ENCODE peak calls at places on chromosomes 13 and 19, in seven cellular contexts. S is uterus, K is ascending aorta, J is Peyer's patch, Q is right cardiac atrium, O is OCI-LY7, M is tibial nerve. U is an unnamed sample. For H3K4me1, the result is how much of the 10 kb centered on the place peaks cover.

GRCh38 chr19:54142166-54142780 is 4.7 kb downstream of the CNOT3 start:
- DNase-seq in O (no peak), J (no peak), M (no peak), Q (no peak), S (no peak), K (no peak), U (no peak)

GRCh38 chr13:32031025-32031814 is at the start of gene FRY:
- DNase-seq in S (peak), Q (peak), O (peak), K (peak), J (peak), M (peak), U (peak)

GRCh38 chr19:41883463-41883820 is 458 bp downstream of the ARHGEF1 start:
- DNase-seq in K (no peak), O (no peak), Q (no peak), M (no peak), J (no peak), S (no peak), U (no peak)

GRCh38 chr13:43546260-43546659 is 240.5 kb downstream of the ENOX1 start:
- DNase-seq in K (no peak), J (no peak), S (peak), M (no peak), Q (peak), O (no peak), U (peak)

GRCh38 chr19:32233885-32234284 is 111.5 kb upstream of the ZNF507 start:
- DNase-seq in S (no peak), K (no peak), Q (no peak), J (no peak), M (no peak), O (no peak), U (no peak)

GRCh38 chr13:91017669-91018053 is 329.8 kb upstream of the MIR17HG start:
- DNase-seq in Q (peak), S (no peak), M (no peak), K (no peak), O (no peak), J (no peak), U (no peak)

GRCh38 chr13:34577051-34577450 is 365.0 kb upstream of the NBEA start:
- DNase-seq in O (no peak), Q (no peak), J (no peak), S (no peak), M (no peak), K (no peak), U (peak)

GRCh38 chr19:5024282-5024681 is 55.4 kb downstream of the KDM4B start:
- DNase-seq in M (no peak), J (no peak), S (no peak), Q (peak), K (no peak), O (no peak), U (no peak)

GRCh38 chr19:14536926-14537692 is 7.7 kb downstream of the TECR start:
- DNase-seq in K (no peak), J (peak), M (no peak), S (peak), O (peak), Q (peak), U (peak)

GRCh38 chr19:16366056-16366432 is 41.4 kb downstream of the KLF2 start:
- DNase-seq in S (no peak), Q (peak), J (no peak), O (no peak), K (no peak), M (no peak), U (no peak)

GRCh38 chr13:59478908-59479307 is 684.8 kb downstream of the DIAPH3 start:
- DNase-seq in S (no peak), O (no peak), K (no peak), M (no peak), Q (no peak), J (no peak), U (no peak)

GRCh38 chr13:94798738-94799137 is 86.4 kb upstream of the SOX21 start:
- DNase-seq in O (no peak), K (no peak), Q (no peak), J (no peak), S (no peak), M (no peak), U (no peak)

GRCh38 chr13:40692946-40693345 is 26.5 kb upstream of the FOXO1 start:
- DNase-seq in O (no peak), S (no peak), J (no peak), K (no peak), Q (no peak), M (no peak), U (no peak)

GRCh38 chr19:11538232-11539036 is at the start of gene CNN1:
- DNase-seq in O (no peak), J (no peak), K (peak), Q (peak), S (peak), M (peak), U (no peak)

GRCh38 chr13:95275322-95276118 is 25.7 kb downstream of the ABCC4 start:
- DNase-seq in O (no peak), S (no peak), Q (no peak), K (no peak), J (no peak), M (no peak), U (no peak)

GRCh38 chr13:78602561-78603239 is 652 bp downstream of the POU4F1 start:
- DNase-seq in O (peak), K (no peak), M (no peak), Q (no peak), J (no peak), S (no peak), U (no peak)

GRCh38 chr19:33997690-33998089 is 174.6 kb upstream of the LSM14A start:
- DNase-seq in J (no peak), S (no peak), Q (no peak), O (no peak), K (no peak), M (no peak), U (no peak)

GRCh38 chr13:34864650-34865049 is 77.4 kb upstream of the NBEA start:
- DNase-seq in O (no peak), Q (no peak), K (no peak), M (no peak), S (peak), J (no peak), U (no peak)

GRCh38 chr19:33242129-33242528 is 16.5 kb upstream of the SLC7A10 start:
- DNase-seq in M (no peak), K (no peak), J (no peak), S (no peak), Q (no peak), O (no peak), U (no peak)

GRCh38 chr13:102128216-102128800 is 273.5 kb downstream of the FGF14 start:
- DNase-seq in K (no peak), J (no peak), M (no peak), O (no peak), S (no peak), Q (no peak), U (no peak)

GRCh38 chr13:22592515-22592914 is 588.3 kb upstream of the SGCG start:
- DNase-seq in S (no peak), K (no peak), M (no peak), J (no peak), Q (no peak), O (no peak), U (no peak)

GRCh38 chr19:543912-544608 is at the start of gene GZMM:
- DNase-seq in K (no peak), M (no peak), O (no peak), Q (peak), J (no peak), S (no peak), U (peak)

GRCh38 chr19:6109947-6110346 is 353 bp downstream of the RFX2 start:
- DNase-seq in J (no peak), M (no peak), O (no peak), S (peak), Q (no peak), K (no peak), U (no peak)

GRCh38 chr13:102033719-102034446 is 368.0 kb downstream of the FGF14 start:
- DNase-seq in S (no peak), J (no peak), O (no peak), M (no peak), K (no peak), Q (no peak), U (no peak)

GRCh38 chr13:107373551-107373950 is 805.6 kb upstream of the ARGLU1 start:
- DNase-seq in Q (no peak), O (no peak), K (no peak), S (no peak), M (no peak), J (no peak), U (no peak)

GRCh38 chr13:99984463-99985242 is 3.1 kb downstream of the ZIC2 start:
- DNase-seq in M (no peak), K (no peak), Q (no peak), J (no peak), O (no peak), S (no peak), U (no peak)

GRCh38 chr19:12314553-12314952 is 18.9 kb downstream of the ZNF563 start:
- DNase-seq in Q (no peak), K (no peak), M (no peak), J (no peak), S (no peak), O (no peak), U (no peak)

GRCh38 chr19:51274037-51274370 is 23.1 kb downstream of the SIGLECL1 start:
- DNase-seq in M (no peak), O (no peak), S (no peak), J (no peak), Q (no peak), K (no peak), U (no peak)

GRCh38 chr13:109036091-109036490 is 406.7 kb downstream of the MYO16 start:
- DNase-seq in S (no peak), Q (no peak), J (no peak), M (peak), O (no peak), K (no peak), U (no peak)

GRCh38 chr13:18998389-18998788 is 183.2 kb downstream of the TUBA3C start:
- DNase-seq in M (no peak), K (no peak), S (no peak), Q (no peak), O (no peak), J (no peak), U (no peak)

GRCh38 chr13:26017196-26017921 is 34.5 kb downstream of the SHISA2 start:
- DNase-seq in J (no peak), M (no peak), S (no peak), O (no peak), K (no peak), Q (no peak), U (peak)

GRCh38 chr19:23817519-23817918 is 58.8 kb upstream of the ZNF681 start:
- DNase-seq in J (no peak), M (no peak), O (peak), S (peak), Q (no peak), K (no peak), U (peak)

DNA sequence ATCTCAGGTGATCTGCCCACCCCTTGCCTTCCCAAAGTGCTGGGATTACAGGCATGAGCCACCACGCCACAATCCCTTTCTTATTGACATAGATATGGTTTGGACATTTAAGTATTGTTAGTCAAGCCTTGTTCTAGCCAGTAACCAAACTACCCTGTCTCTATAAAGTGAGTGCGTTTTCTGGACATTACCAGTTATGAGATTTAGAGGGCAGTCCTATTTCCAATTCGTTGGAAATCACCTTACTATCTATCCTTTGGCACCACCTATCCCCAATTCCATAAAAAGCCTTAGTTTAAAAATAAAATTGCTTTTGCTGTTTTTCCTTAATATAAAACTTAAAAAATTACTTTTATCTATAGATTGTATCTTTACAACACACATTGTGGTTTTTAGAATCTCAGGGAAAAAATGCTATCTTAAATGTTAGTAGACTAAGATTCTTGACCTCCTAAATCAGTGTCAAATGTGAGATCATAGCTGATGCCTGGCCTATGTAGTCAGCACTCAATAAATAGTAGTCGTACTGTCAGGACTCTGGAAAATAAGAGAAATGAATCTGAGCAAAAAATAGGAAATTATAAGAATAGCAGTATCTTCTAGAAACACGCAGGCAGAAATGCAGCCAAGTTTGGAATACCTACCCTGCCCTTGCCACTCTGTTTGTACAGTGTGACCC is 57.0 kb downstream of the NUFIP1 start:
- DNase-seq in O (no peak), S (no peak), J (no peak), K (no peak), M (no peak), Q (no peak), U (no peak)
- H3K27ac ChIP-seq in O (no peak), S (peak), J (no peak), K (peak), M (peak), Q (peak), U (no peak)

GRCh38 chr13:112716841-112717520 is 27.1 kb downstream of the ATP11A start:
- DNase-seq in S (no peak), M (no peak), Q (no peak), J (peak), K (no peak), O (no peak), U (no peak)

GRCh38 chr13:112714366-112714765 is 24.5 kb downstream of the ATP11A start:
- DNase-seq in Q (no peak), J (peak), O (no peak), K (no peak), S (peak), M (no peak), U (no peak)

GRCh38 chr13:112716461-112716820 is 26.6 kb downstream of the ATP11A start:
- DNase-seq in S (no peak), K (no peak), Q (peak), M (no peak), J (peak), O (no peak), U (no peak)

GRCh38 chr13:112714772-112715569 is 25.1 kb downstream of the ATP11A start:
- DNase-seq in Q (no peak), S (peak), O (no peak), K (no peak), J (peak), M (no peak), U (no peak)

GRCh38 chr13:112715715-112716460 is 26.1 kb downstream of the ATP11A start:
- DNase-seq in O (no peak), S (no peak), M (no peak), K (no peak), J (peak), Q (no peak), U (no peak)
- H3K4me1 ChIP-seq in O (under half), S (under half), M (under half), K (under half), J (under half), Q (under half), U (under half)

GRCh38 chr13:51727634-51728274 is 76.2 kb downstream of the DHRS12 start:
- DNase-seq in O (no peak), Q (no peak), M (no peak), K (no peak), S (no peak), J (no peak), U (no peak)
- H3K27ac ChIP-seq in O (no peak), Q (no peak), M (peak), K (peak), S (no peak), J (no peak), U (no peak)

DNA sequence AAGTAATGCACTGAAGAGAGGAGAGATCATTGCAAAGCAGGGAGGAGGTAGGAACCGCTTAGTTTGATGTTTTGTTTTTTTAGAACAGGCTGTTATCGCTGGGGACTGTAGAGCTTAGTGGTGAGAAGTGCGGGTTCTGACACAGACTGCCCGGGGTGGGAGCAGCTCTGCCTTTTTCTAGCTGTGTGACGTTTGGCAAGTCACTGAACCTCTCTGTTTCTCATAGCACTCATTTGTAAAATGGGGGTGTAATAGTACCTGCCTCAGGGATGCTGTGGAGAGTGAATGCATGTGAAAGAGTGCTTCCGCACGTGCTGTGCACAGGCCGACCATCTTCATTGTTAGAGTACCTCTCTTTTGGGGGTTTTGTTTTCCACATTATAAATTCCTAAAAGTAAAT is 19.3 kb downstream of the PRAM1 start:
- DNase-seq in M (no peak), K (no peak), Q (no peak), O (no peak), J (peak), S (no peak), U (no peak)
- H3K4me1 ChIP-seq in M (under half), K (under half), Q (under half), O (under half), J (under half), S (under half), U (under half)

GRCh38 chr13:27367570-27367969 is 56.8 kb upstream of the GTF3A start:
- DNase-seq in K (no peak), Q (no peak), S (no peak), J (no peak), M (no peak), O (no peak), U (no peak)
- H3K27ac ChIP-seq in K (no peak), Q (no peak), S (no peak), J (no peak), M (no peak), O (no peak), U (no peak)

GRCh38 chr13:110412132-110412912 is 105.2 kb downstream of the COL4A2 start:
- DNase-seq in O (peak), Q (peak), M (peak), K (peak), S (peak), J (peak), U (peak)
- H3K4me1 ChIP-seq in O (under half), Q (under half), M (under half), K (under half), S (under half), J (under half), U (under half)